ENCODE peak calls at places on chromosomes 4 and X, in five cellular contexts. C is transverse colon; B is prostate gland; S is stomach; D is naive thymus-derived CD4-positive, alpha-beta T cell. K is an unnamed sample.

GRCh38 chr4:9847971-9848764 is 66.7 kb downstream of the DRD5 start:
- DNase-seq in B (no peak), D (no peak), C (no peak), S (no peak), K (no peak)

GRCh38 chr4:74800310-74800709 is 6.0 kb upstream of the BTC start:
- DNase-seq in B (no peak), C (no peak), S (no peak), D (no peak), K (no peak)

GRCh38 chr4:6195602-6196319 is 4.6 kb downstream of the JAKMIP1 start:
- DNase-seq in S (no peak), B (no peak), C (no peak), D (no peak), K (no peak)

GRCh38 chrX:129840334-129840733 is 3.4 kb downstream of the ZDHHC9 start:
- DNase-seq in C (no peak), D (no peak), S (no peak), B (no peak), K (no peak)

GRCh38 chr4:176587920-176588319 is 204.8 kb downstream of the VEGFC start:
- DNase-seq in B (no peak), C (no peak), D (no peak), S (no peak), K (no peak)

GRCh38 chr4:46124773-46125172 is 919 bp upstream of the GABRG1 start:
- DNase-seq in D (no peak), S (no peak), C (no peak), B (no peak), K (no peak)

GRCh38 chrX:115960440-115961084 is 210.0 kb upstream of the AGTR2 start:
- DNase-seq in B (no peak), D (no peak), S (no peak), C (peak), K (no peak)

GRCh38 chrX:39905475-39905889 is 192.3 kb downstream of the BCOR start:
- DNase-seq in D (no peak), B (peak), C (peak), S (no peak), K (no peak)

GRCh38 chrX:38798956-38799355 is 2.3 kb upstream of the MID1IP1 start:
- DNase-seq in D (no peak), B (no peak), C (no peak), S (no peak), K (no peak)

GRCh38 chr4:102247041-102247440 is 98.2 kb downstream of the SLC39A8 start:
- DNase-seq in C (no peak), S (no peak), B (no peak), D (no peak), K (no peak)

GRCh38 chrX:39896951-39897740 is 200.6 kb downstream of the BCOR start:
- DNase-seq in C (no peak), S (no peak), D (no peak), B (peak), K (no peak)

GRCh38 chrX:68647156-68647957 is at the start of gene STARD8:
- DNase-seq in C (no peak), D (no peak), B (no peak), S (peak), K (no peak)

GRCh38 chr4:149793459-149793858 is 22.2 kb downstream of the IQCM start:
- DNase-seq in D (no peak), S (no peak), C (no peak), B (no peak), K (no peak)

GRCh38 chrX:28552322-28552721 is 34.9 kb upstream of the IL1RAPL1 start:
- DNase-seq in C (no peak), D (no peak), B (no peak), S (no peak), K (no peak)

GRCh38 chr4:87409420-87409939 is 12.9 kb upstream of the NUDT9 start:
- DNase-seq in C (no peak), D (no peak), S (no peak), B (no peak), K (no peak)

GRCh38 chr4:88690355-88690754 is 7.3 kb downstream of the NAP1L5 start:
- DNase-seq in S (no peak), B (no peak), C (no peak), D (no peak), K (no peak)

GRCh38 chr4:61541474-61541873 is 341.3 kb downstream of the ADGRL3 start:
- DNase-seq in B (no peak), D (no peak), C (no peak), S (no peak), K (no peak)

GRCh38 chr4:8336412-8337075 is 67.0 kb downstream of the HTRA3 start:
- DNase-seq in S (peak), B (no peak), D (no peak), C (no peak), K (no peak)

GRCh38 chr4:88054229-88054628 is 46.8 kb downstream of the PKD2 start:
- DNase-seq in S (no peak), C (no peak), B (no peak), D (no peak), K (no peak)

GRCh38 chrX:21412883-21413282 is 38.7 kb downstream of the CNKSR2 start:
- DNase-seq in S (no peak), D (no peak), B (no peak), C (no peak), K (no peak)

GRCh38 chrX:11481035-11481434 is 184.7 kb downstream of the ARHGAP6 start:
- DNase-seq in B (no peak), C (no peak), S (no peak), D (no peak), K (no peak)

GRCh38 chr4:89307446-89308160 is at the start of gene GPRIN3:
- DNase-seq in B (peak), D (peak), S (peak), C (peak), K (peak)

GRCh38 chr4:34824515-34824914 is 1419.8 kb downstream of the ARAP2 start:
- DNase-seq in B (no peak), S (no peak), C (no peak), D (no peak), K (no peak)

GRCh38 chr4:98822144-98822543 is 106.8 kb downstream of the EIF4E start:
- DNase-seq in C (no peak), D (no peak), S (no peak), B (no peak), K (no peak)

GRCh38 chr4:88709989-88710388 is 12.4 kb upstream of the NAP1L5 start:
- DNase-seq in C (no peak), D (no peak), S (no peak), B (no peak), K (no peak)

GRCh38 chr4:186069734-186070133 is 778 bp downstream of the TLR3 start:
- DNase-seq in C (no peak), B (no peak), S (no peak), D (no peak), K (no peak)
- H3K4me3 ChIP-seq in C (peak), B (peak), S (peak), D (no peak), K (peak)

GRCh38 chrX:56572975-56573374 is 9.5 kb downstream of the UBQLN2 start:
- DNase-seq in S (no peak), B (no peak), D (peak), C (no peak), K (no peak)

GRCh38 chrX:56574861-56575260 is 11.4 kb downstream of the UBQLN2 start:
- DNase-seq in S (no peak), B (no peak), C (no peak), D (no peak), K (no peak)

DNA sequence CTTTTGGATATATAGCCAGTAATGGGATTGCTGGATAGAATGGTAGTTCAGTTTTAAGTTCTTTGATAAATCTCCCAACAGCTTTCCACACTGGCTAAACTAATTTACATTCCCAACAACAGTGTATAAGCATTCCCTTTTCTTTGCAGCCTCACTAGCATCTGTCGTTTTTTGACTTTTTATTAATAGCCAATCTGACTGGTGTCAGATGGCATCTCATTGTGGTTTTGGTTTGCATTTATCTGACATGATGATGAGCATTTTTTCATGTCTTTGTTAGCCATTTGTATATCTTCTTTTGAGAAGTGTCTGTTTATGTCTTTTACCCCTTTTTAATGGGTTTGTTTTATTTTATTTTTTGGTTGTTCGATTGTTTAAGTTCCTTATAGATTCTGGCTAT is 13.3 kb downstream of the UBQLN2 start:
- DNase-seq in S (no peak), D (no peak), C (no peak), B (no peak), K (no peak)
- H3K4me3 ChIP-seq in S (no peak), D (no peak), C (no peak), B (no peak), K (no peak)

GRCh38 chr4:155629183-155629825 is 37.3 kb upstream of the GUCY1A1 start:
- DNase-seq in D (no peak), C (no peak), B (no peak), S (no peak), K (no peak)
- H3K4me3 ChIP-seq in D (no peak), C (no peak), B (no peak), S (no peak), K (no peak)

DNA sequence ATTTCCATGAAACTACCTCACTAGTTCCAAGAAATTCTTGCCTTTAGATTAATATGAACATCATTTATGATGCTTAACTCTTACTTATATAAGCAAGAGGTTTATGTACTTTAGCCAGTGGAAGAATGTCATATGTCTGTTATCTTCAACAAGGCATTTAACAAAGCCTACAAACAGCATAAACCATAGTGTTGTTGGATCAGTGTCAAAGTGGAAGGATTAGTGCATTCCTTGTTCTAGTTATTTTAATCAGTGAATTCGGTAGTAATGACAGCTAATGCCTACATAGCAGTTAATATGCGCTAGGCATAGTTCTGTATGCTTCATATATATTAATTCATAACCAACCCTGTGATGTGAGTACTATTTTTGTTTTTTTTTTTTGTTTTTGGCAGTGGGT is 3.1 kb downstream of the PI4K2B start:
- DNase-seq in B (no peak), C (no peak), D (no peak), S (no peak), K (no peak)
- H3K4me3 ChIP-seq in B (no peak), C (no peak), D (no peak), S (no peak), K (no peak)

GRCh38 chrX:153780678-153781427 is at the start of gene SRPK3:
- DNase-seq in C (no peak), S (no peak), B (no peak), D (no peak), K (no peak)
- H3K4me3 ChIP-seq in C (peak), S (no peak), B (no peak), D (no peak), K (no peak)

DNA sequence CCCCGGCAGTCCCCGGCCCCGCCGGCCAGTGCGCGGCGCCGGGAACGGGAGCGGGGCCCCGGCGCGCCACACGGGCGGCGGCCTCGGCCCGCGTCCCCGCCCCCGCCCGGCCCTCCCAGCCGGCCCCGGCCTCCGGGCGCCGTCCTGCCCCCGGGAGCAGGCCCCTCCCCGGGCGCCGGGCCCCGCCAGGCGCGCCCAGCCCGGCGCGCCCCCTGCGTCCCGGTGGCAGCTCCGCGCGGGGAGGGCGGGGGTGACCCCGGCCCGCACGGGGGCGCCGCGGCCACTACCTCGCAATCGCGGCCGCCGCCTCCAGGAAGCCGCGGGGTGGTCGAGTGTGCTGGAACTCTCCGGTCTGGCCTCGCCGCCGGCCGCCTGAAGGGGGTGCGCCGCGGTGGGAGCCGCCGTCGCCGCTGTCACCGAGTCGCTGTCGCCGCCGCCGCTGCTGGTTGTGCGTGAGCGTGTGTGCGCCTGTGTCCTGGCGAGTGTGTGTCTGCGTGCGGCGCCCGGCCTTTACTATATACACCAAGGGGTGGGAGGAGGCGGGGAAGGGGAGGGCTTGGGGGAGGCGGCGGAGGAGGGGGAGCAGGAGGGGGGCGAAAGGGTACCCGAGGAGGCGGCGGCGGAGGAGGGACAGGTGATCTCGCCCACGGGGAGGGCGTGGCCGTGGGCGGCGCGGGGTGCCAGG is at the start of gene RAI2:
- DNase-seq in B (peak), S (peak), C (peak), D (peak), K (no peak)
- H3K4me3 ChIP-seq in B (peak), S (peak), C (peak), D (peak), K (peak)

GRCh38 chr4:104592894-104593470 is 98.3 kb upstream of the CXXC4 start:
- DNase-seq in S (no peak), D (no peak), C (no peak), B (no peak), K (no peak)
- H3K4me3 ChIP-seq in S (no peak), D (no peak), C (no peak), B (no peak), K (no peak)

K was measured in RWPE2.